ENCODE peak calls at places on chromosomes 3 and 15, in eight cellular contexts. P, K, U, X, F, S, M and D are unnamed samples.

GRCh38 chr3:162391301-162391700 is 894.7 kb downstream of the OTOL1 start:
- DNase-seq in P (no peak), K (peak; percentile 47), U (no peak), X (no peak), F (no peak), S (peak; percentile 31), M (no peak), D (peak; percentile 38)

GRCh38 chr3:11584570-11584969 is 59.1 kb downstream of the VGLL4 start:
- DNase-seq in P (no peak), K (no peak), U (peak; percentile 5), X (no peak), F (no peak), S (no peak), M (no peak), D (no peak)

GRCh38 chr3:128283429-128283828 is 130.1 kb downstream of the EEFSEC start:
- DNase-seq in P (no peak), K (no peak), U (no peak), X (no peak), F (no peak), S (no peak), M (no peak), D (no peak)

GRCh38 chr3:136818191-136818850 is 605 bp upstream of the SLC35G2 start:
- DNase-seq in P (no peak), K (peak; percentile 91), U (peak; percentile 44), X (peak; percentile 44), F (peak; percentile 81), S (peak; percentile 85), M (peak; percentile 26), D (peak; percentile 91)

GRCh38 chr15:62392411-62392810 is 227.3 kb upstream of the C2CD4B start:
- DNase-seq in P (no peak), K (no peak), U (no peak), X (peak; percentile 20), F (peak; percentile 32), S (no peak), M (no peak), D (no peak)

GRCh38 chr15:59244337-59244736 is 37.7 kb downstream of the LDHAL6B start:
- DNase-seq in P (no peak), K (no peak), U (no peak), X (no peak), F (no peak), S (no peak), M (no peak), D (no peak)

GRCh38 chr3:45992133-45992729 is 3.4 kb downstream of the FYCO1 start:
- DNase-seq in P (no peak), K (no peak), U (no peak), X (peak; percentile 43), F (no peak), S (no peak), M (no peak), D (no peak)

GRCh38 chr15:20355256-20355868 is 186.2 kb downstream of the GOLGA6L6 start:
- DNase-seq in P (peak; percentile 30), K (no peak), U (peak; percentile 8), X (peak; percentile 14), F (no peak), S (no peak), M (no peak), D (no peak)

GRCh38 chr15:90141646-90142045 is 39.4 kb upstream of the IDH2 start:
- DNase-seq in P (no peak), K (peak; percentile 71), U (no peak), X (no peak), F (no peak), S (no peak), M (no peak), D (no peak)

GRCh38 chr3:31699309-31699953 is 166.7 kb downstream of the STT3B start:
- DNase-seq in P (no peak), K (no peak), U (no peak), X (no peak), F (no peak), S (peak; percentile 73), M (no peak), D (peak; percentile 72)

GRCh38 chr3:168407381-168407780 is 311.7 kb upstream of the GOLIM4 start:
- DNase-seq in P (no peak), K (no peak), U (no peak), X (no peak), F (no peak), S (no peak), M (no peak), D (no peak)

GRCh38 chr3:19256313-19256712 is 108.0 kb downstream of the KCNH8 start:
- DNase-seq in P (no peak), K (no peak), U (no peak), X (no peak), F (peak; percentile 9), S (no peak), M (no peak), D (no peak)

GRCh38 chr3:114706591-114707224 is 412.9 kb downstream of the TIGIT start:
- DNase-seq in P (no peak), K (peak; percentile 21), U (peak; percentile 59), X (no peak), F (peak; percentile 5), S (peak; percentile 97), M (no peak), D (peak; percentile 88)

GRCh38 chr3:39515681-39516441 is 48.4 kb downstream of the MOBP start:
- DNase-seq in P (no peak), K (no peak), U (no peak), X (no peak), F (no peak), S (no peak), M (no peak), D (no peak)

GRCh38 chr3:176193032-176193698 is 1004.1 kb downstream of the TBL1XR1 start:
- DNase-seq in P (no peak), K (no peak), U (no peak), X (no peak), F (no peak), S (no peak), M (no peak), D (no peak)

GRCh38 chr3:143334231-143334630 is 214.7 kb downstream of the CHST2 start:
- DNase-seq in P (no peak), K (no peak), U (no peak), X (no peak), F (no peak), S (peak; percentile 10), M (no peak), D (no peak)

GRCh38 chr15:70121656-70122297 is 24.1 kb upstream of the TLE3 start:
- DNase-seq in P (no peak), K (peak; percentile 91), U (no peak), X (peak; percentile 48), F (no peak), S (peak; percentile 72), M (peak; percentile 84), D (peak; percentile 89)
- TF ChIP-seq CTCF in P (no peak), K (no peak), U (no peak), X (no peak), F (peak; percentile 34), S (peak; percentile 11), M (no peak), D (peak; percentile 31)

DNA sequence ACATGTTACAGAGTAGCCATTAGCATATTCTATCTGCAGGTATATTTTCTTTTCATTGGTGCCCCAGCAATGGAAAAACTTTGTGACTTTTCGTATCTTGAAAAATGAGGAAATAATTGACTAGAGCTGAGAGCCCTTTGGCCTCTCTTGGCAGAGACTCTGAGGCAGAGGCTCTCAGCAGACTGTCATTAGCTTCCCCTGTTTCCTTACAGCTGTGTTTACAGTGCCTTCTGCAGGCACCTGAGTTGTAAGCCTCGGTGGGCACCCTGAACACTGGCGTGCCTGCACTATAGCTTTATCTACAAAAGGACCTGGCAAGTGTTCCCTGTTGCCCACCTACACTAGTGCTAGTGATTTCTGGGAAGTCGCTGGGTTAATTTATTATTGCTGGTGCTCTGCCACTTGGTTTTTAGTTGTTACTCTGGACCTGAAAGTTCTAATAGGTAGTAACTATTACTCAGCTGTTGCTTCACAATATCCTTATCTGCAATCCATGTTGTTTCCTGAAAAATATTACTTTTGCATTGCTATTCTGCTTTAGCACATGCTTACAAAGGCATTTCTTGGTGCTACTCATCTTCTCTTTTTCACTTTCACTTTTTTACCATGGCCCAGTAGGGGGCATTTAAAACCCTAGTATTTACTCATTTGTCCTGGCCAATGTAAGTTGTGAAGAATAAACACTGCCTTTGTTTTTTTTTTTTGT is 7.8 kb upstream of the GPR171 start:
- DNase-seq in P (no peak), K (peak; percentile 38), U (no peak), X (no peak), F (no peak), S (no peak), M (no peak), D (no peak)
- TF ChIP-seq CTCF in P (no peak), K (peak; percentile 23), U (no peak), X (no peak), F (peak; percentile 10), S (no peak), M (no peak), D (no peak)

DNA sequence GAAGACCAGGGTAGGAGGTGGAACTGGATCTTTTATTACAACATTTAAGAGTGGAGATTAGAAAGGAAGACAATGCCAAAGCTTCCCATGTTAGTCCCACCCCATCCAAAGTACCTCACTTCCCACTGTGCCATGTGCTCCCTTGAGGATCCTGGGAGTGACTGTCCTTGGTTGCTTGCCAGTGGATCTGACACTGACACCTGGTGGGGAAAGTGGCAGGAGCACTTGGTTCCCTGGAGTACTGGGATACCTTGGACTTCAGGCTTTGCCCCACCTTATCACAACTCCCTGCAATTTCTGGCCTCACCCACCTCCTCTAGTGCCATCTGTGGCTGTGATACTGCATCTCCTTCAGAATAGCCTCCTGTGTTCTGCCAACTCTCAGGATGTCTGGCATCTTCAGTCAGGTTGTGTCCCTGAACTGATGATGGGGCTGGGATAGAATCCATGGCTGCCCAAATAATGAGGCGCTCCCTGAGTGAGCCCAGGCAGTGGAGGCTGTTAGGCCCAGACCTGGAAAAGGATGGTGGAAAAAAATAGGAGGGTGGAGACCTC is 1.3 kb downstream of the ELL3 start:
- DNase-seq in P (no peak), K (peak; percentile 44), U (peak; percentile 71), X (no peak), F (peak; percentile 72), S (peak; percentile 85), M (peak; percentile 30), D (peak; percentile 83)
- TF ChIP-seq CTCF in P (no peak), K (peak; percentile 34), U (peak; percentile 23), X (peak; percentile 21), F (peak; percentile 73), S (peak; percentile 82), M (no peak), D (no peak)

GRCh38 chr15:53872410-53872809 is 105.8 kb upstream of the UNC13C start:
- DNase-seq in P (no peak), K (no peak), U (no peak), X (no peak), F (no peak), S (peak; percentile 34), M (no peak), D (peak; percentile 18)

GRCh38 chr15:53869806-53870073 is 108.5 kb upstream of the UNC13C start:
- DNase-seq in P (no peak), K (no peak), U (no peak), X (no peak), F (no peak), S (no peak), M (no peak), D (no peak)

GRCh38 chr15:53869044-53869805 is 109.0 kb upstream of the UNC13C start:
- DNase-seq in P (no peak), K (no peak), U (no peak), X (no peak), F (peak; percentile 48), S (no peak), M (no peak), D (peak; percentile 38)
- TF ChIP-seq CTCF in P (no peak), K (no peak), U (no peak), X (no peak), F (peak; percentile 59), S (peak; percentile 27), M (no peak), D (peak; percentile 39)